ENCODE peak calls at places on chromosomes 4 and X, in seven cellular contexts. D, M, O, J, L, C and Q are unnamed samples. For H3K4me1, the result is how much of the 10 kb centered on the place peaks cover.

GRCh38 chr4:26223160-26223559 is 97.7 kb upstream of the RBPJ start:
- DNase-seq in D (no peak), M (no peak), O (no peak), J (no peak), L (no peak), C (no peak), Q (no peak)

GRCh38 chrX:110000854-110001701 is 1.8 kb upstream of the TMEM164 start:
- DNase-seq in D (no peak), M (no peak), O (no peak), J (no peak), L (peak), C (no peak), Q (no peak)

GRCh38 chr4:79298027-79298426 is 27.8 kb downstream of the NAA11 start:
- DNase-seq in D (no peak), M (no peak), O (no peak), J (no peak), L (peak), C (peak), Q (no peak)

GRCh38 chr4:4872148-4872903 is 12.9 kb downstream of the MSX1 start:
- DNase-seq in D (peak), M (no peak), O (no peak), J (no peak), L (no peak), C (no peak), Q (no peak)

GRCh38 chr4:119498520-119498919 is 130.1 kb downstream of the PDE5A start:
- DNase-seq in D (no peak), M (no peak), O (no peak), J (no peak), L (no peak), C (peak), Q (no peak)

GRCh38 chr4:145909773-145910172 is 28.9 kb downstream of the ZNF827 start:
- DNase-seq in D (peak), M (no peak), O (no peak), J (no peak), L (no peak), C (no peak), Q (no peak)

GRCh38 chr4:1031956-1032795 is 20.8 kb downstream of the FGFRL1 start:
- DNase-seq in D (no peak), M (peak), O (no peak), J (no peak), L (no peak), C (no peak), Q (no peak)

GRCh38 chr4:182091128-182091527 is 152.1 kb upstream of the TENM3 start:
- DNase-seq in D (no peak), M (no peak), O (no peak), J (no peak), L (no peak), C (no peak), Q (no peak)

GRCh38 chr4:77699731-77700210 is 94.2 kb downstream of the CXCL13 start:
- DNase-seq in D (no peak), M (peak), O (no peak), J (no peak), L (peak), C (peak), Q (peak)

GRCh38 chr4:117491531-117491930 is 406.2 kb upstream of the TRAM1L1 start:
- DNase-seq in D (no peak), M (no peak), O (no peak), J (no peak), L (no peak), C (no peak), Q (no peak)

GRCh38 chr4:151045907-151046306 is 30.8 kb upstream of the LRBA start:
- DNase-seq in D (peak), M (peak), O (peak), J (no peak), L (peak), C (peak), Q (peak)

GRCh38 chrX:71228063-71228642 is 5.1 kb downstream of the GJB1 start:
- DNase-seq in D (no peak), M (no peak), O (no peak), J (no peak), L (no peak), C (peak), Q (no peak)

GRCh38 chrX:153430796-153431195 is 15.1 kb downstream of the TREX2 start:
- DNase-seq in D (no peak), M (no peak), O (no peak), J (no peak), L (no peak), C (no peak), Q (no peak)

GRCh38 chr4:11497212-11497806 is 68.6 kb upstream of the HS3ST1 start:
- DNase-seq in D (no peak), M (no peak), O (no peak), J (no peak), L (no peak), C (no peak), Q (no peak)

GRCh38 chr4:37561803-37562207 is 124.4 kb downstream of the RELL1 start:
- DNase-seq in D (no peak), M (no peak), O (no peak), J (peak), L (peak), C (peak), Q (no peak)

GRCh38 chr4:48105230-48105629 is 28.8 kb downstream of the TXK start:
- DNase-seq in D (no peak), M (no peak), O (no peak), J (no peak), L (no peak), C (no peak), Q (no peak)

GRCh38 chrX:148310402-148311200 is 189.8 kb upstream of the AFF2 start:
- DNase-seq in D (no peak), M (no peak), O (no peak), J (peak), L (no peak), C (no peak), Q (no peak)

GRCh38 chr4:150150545-150151156 is 72.4 kb downstream of the DCLK2 start:
- DNase-seq in D (no peak), M (no peak), O (no peak), J (no peak), L (no peak), C (no peak), Q (no peak)

DNA sequence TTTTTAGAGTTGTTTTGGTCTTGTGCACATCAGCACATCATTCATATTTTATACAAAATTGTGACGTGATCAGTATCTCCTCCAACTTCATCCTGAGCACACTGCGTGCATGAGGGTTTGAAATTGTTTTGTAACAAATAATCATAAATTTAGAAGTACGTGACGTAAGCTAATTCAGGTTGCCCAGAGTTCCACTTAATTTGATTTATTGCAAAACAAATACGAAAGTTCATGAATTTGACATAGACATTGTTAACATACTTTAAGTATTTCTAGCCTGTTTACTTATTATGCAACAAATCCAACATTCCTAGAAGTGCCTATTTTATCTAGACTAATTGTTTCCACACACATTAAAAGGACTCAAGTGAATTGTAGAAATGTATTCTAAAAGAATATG is 48.3 kb downstream of the MAP7D3 start:
- DNase-seq in D (no peak), M (no peak), O (no peak), J (no peak), L (no peak), C (no peak), Q (no peak)
- TF ChIP-seq YY1 in D (no peak), M (no peak), O (no peak), J (no peak), L (no peak), C (no peak), Q (no peak)

GRCh38 chr4:142376204-142376603 is 469.9 kb downstream of the INPP4B start:
- DNase-seq in D (no peak), M (no peak), O (no peak), J (no peak), L (no peak), C (no peak), Q (no peak)

GRCh38 chr4:142377345-142378091 is 468.6 kb downstream of the INPP4B start:
- DNase-seq in D (no peak), M (no peak), O (no peak), J (no peak), L (no peak), C (no peak), Q (no peak)

GRCh38 chr4:142378179-142378578 is 467.9 kb downstream of the INPP4B start:
- DNase-seq in D (no peak), M (no peak), O (no peak), J (no peak), L (no peak), C (no peak), Q (no peak)

GRCh38 chr4:142380052-142380598 is 466.0 kb downstream of the INPP4B start:
- DNase-seq in D (no peak), M (no peak), O (no peak), J (no peak), L (no peak), C (no peak), Q (no peak)

DNA sequence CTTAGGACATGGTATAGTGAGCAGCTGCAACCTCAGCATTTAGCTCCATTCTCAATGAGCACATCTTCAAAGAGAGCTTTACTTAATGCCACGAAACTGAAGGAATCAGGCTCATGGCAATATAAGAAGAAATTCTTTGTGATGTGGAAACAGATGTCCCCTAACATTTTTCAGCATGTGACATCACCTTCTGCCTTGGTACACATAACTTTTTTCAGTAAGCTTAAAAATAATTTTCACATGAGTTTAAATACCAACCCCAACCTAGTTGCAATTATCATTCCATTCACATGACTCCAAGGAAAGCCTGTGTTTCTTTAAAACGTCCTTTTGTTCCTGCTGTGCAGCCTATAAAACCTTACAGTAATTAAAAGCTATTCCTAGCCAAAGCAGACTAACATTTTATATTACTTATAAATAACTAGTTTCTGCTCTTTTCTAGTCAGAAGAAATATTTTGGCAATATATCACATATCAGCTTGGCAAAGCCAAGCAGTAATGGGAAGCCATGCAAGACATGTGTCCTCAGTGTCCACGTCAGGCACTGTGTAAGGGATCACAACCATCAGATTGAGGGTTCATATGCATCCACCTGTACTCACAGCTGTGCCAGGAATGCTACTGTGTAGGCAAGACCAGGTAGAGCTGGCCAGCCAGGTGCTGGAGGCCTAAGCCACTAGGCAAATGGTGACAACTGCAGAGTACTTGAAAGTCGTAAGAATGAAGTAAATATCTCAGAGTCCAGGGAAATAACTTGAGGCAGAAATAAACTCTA is 466.6 kb downstream of the INPP4B start:
- DNase-seq in D (peak), M (no peak), O (peak), J (no peak), L (no peak), C (no peak), Q (no peak)
- H3K4me1 ChIP-seq in D (under half), M (under half), O (half or more), J (under half), L (under half), C (under half), Q (under half)

GRCh38 chr4:17642404-17642783 is 28.0 kb downstream of the MED28 start:
- DNase-seq in D (no peak), M (no peak), O (no peak), J (no peak), L (no peak), C (no peak), Q (no peak)

GRCh38 chr4:17646693-17647092 is 32.3 kb downstream of the MED28 start:
- DNase-seq in D (no peak), M (no peak), O (no peak), J (no peak), L (no peak), C (peak), Q (no peak)

GRCh38 chr4:17647176-17647806 is 32.9 kb downstream of the MED28 start:
- DNase-seq in D (no peak), M (no peak), O (no peak), J (no peak), L (no peak), C (no peak), Q (no peak)

GRCh38 chr4:17650404-17650803 is 36.0 kb downstream of the MED28 start:
- DNase-seq in D (no peak), M (no peak), O (no peak), J (no peak), L (no peak), C (no peak), Q (no peak)

DNA sequence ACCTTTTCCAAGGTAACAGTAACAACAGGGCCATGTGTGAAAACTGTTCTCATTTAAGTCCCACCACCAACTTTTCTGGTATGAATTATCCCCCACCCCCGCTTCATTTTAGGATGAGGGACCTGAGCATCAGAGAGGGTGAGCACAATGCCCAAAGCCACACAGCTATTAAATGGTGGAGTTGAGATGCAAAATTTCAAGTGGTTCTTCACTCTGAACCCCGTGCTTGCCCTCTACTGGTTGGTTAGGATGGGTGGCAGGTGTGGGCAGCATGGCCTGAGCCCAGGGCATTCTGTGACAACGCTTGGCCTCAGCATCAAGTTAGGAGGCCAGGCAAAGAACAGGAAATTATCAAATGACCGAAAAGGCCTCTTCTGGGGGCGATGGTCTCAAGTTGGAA is 33.5 kb downstream of the MED28 start:
- DNase-seq in D (no peak), M (no peak), O (no peak), J (no peak), L (no peak), C (no peak), Q (no peak)
- TF ChIP-seq YY1 in D (no peak), M (no peak), O (no peak), J (no peak), L (no peak), C (no peak), Q (no peak)

DNA sequence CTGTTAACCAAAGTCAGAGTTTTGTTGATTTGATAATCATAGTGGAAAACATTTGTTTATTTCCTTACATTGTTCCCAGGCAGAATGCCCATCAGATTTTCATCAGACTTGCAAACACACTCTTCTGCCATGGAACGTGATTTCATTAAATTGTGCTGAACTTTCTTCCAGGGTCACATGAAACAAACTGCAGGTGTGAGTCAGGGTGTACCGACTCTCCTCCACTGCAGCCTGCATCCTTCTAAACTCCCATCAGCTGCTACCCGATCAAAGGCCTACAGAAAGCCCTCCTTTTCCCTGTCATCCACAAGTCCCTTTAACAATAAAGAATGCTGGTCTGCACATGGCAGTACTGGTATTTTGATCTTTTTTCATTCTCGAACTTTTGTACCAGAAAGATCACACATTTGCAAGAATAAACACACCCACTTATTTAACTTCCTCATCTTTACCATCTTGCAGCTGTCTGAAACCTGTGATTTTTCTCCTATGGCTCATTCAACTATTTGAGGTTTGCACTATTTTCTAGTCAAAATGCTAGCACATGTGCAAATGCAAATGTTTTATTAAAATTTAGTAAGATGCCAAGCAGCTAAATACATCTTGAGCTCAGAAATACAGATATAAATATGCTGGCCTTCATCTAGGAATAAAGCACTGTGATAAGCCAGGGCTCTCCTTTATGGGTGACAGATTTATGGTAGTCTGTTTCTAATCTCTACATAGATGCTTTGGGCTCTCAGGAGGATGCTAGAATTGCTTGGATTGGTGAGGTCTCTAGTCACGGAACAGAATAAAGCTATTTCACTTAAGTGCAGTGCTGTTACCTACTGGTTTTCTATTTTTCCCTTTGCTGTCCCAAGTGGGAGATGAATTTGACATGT is 25.8 kb upstream of the ARHGAP24 start:
- DNase-seq in D (no peak), M (peak), O (no peak), J (no peak), L (no peak), C (no peak), Q (no peak)
- H3K4me1 ChIP-seq in D (under half), M (under half), O (under half), J (under half), L (under half), C (under half), Q (under half)

GRCh38 chr4:6342530-6343293 is 73.1 kb downstream of the WFS1 start:
- DNase-seq in D (no peak), M (peak), O (no peak), J (no peak), L (no peak), C (no peak), Q (no peak)
- TF ChIP-seq YY1 in D (no peak), M (no peak), O (no peak), J (no peak), L (no peak), C (no peak), Q (no peak)